ENCODE peak calls at places on chromosomes 11 and 22, in seven cellular contexts. O is lung, K is epithelial cell of esophagus, N is tibial artery, Z is GM23338, J is bronchial epithelial cell, G is GM12865. C is an unnamed sample.

GRCh38 chr22:30344447-30345200 is 12.1 kb downstream of the SF3A1 start:
- DNase-seq in Z (no peak), N (no peak), K (no peak), G (no peak), O (no peak), J (no peak), C (no peak)

GRCh38 chr22:50563410-50564160 is 866 bp upstream of the SYCE3 start:
- DNase-seq in K (no peak), J (no peak), G (no peak), Z (peak), O (no peak), N (no peak), C (no peak)

GRCh38 chr22:30250713-30251267 is 4.2 kb upstream of the LIF start:
- DNase-seq in O (no peak), G (no peak), N (no peak), K (peak), Z (no peak), J (peak), C (no peak)

GRCh38 chr11:45252134-45252856 is 33.8 kb downstream of the SYT13 start:
- DNase-seq in G (peak), N (no peak), K (peak), J (peak), Z (peak), O (no peak), C (no peak)

GRCh38 chr11:44950625-44951472 is at the start of gene TP53I11:
- DNase-seq in N (peak), K (peak), Z (no peak), O (peak), G (no peak), J (no peak), C (peak)

GRCh38 chr22:28883917-28884753 is 763 bp downstream of the ZNRF3 start:
- DNase-seq in N (peak), K (peak), Z (peak), G (peak), O (no peak), J (no peak), C (no peak)

GRCh38 chr11:45075952-45076351 is 70.5 kb upstream of the PRDM11 start:
- DNase-seq in G (no peak), J (no peak), N (no peak), Z (no peak), K (no peak), O (no peak), C (no peak)

GRCh38 chr22:50140615-50141014 is 29.9 kb upstream of the PANX2 start:
- DNase-seq in Z (no peak), K (no peak), G (no peak), O (no peak), J (no peak), N (peak), C (no peak)

GRCh38 chr22:28810839-28811491 is 10.6 kb upstream of the XBP1 start:
- DNase-seq in N (peak), J (no peak), Z (no peak), K (no peak), O (no peak), G (no peak), C (no peak)

GRCh38 chr22:47836957-47837356 is 1074.5 kb downstream of the TBC1D22A start:
- DNase-seq in J (peak), Z (no peak), K (no peak), N (no peak), G (no peak), O (no peak), C (no peak)

GRCh38 chr22:27207907-27208306 is 550.5 kb downstream of the MIAT start:
- DNase-seq in O (no peak), G (no peak), J (peak), N (peak), K (peak), Z (no peak), C (no peak)

GRCh38 chr11:34633990-34634725 is 13.3 kb downstream of the EHF start:
- DNase-seq in N (no peak), K (peak), O (no peak), J (peak), G (peak), Z (no peak), C (no peak)

GRCh38 chr22:24455751-24456426 is 28.5 kb downstream of the ADORA2A start:
- DNase-seq in O (no peak), K (no peak), Z (no peak), J (no peak), N (no peak), G (no peak), C (no peak)

GRCh38 chr11:73271936-73272679 is at the start of gene P2RY6:
- DNase-seq in K (peak), J (peak), Z (peak), O (no peak), G (peak), N (peak), C (no peak)

DNA sequence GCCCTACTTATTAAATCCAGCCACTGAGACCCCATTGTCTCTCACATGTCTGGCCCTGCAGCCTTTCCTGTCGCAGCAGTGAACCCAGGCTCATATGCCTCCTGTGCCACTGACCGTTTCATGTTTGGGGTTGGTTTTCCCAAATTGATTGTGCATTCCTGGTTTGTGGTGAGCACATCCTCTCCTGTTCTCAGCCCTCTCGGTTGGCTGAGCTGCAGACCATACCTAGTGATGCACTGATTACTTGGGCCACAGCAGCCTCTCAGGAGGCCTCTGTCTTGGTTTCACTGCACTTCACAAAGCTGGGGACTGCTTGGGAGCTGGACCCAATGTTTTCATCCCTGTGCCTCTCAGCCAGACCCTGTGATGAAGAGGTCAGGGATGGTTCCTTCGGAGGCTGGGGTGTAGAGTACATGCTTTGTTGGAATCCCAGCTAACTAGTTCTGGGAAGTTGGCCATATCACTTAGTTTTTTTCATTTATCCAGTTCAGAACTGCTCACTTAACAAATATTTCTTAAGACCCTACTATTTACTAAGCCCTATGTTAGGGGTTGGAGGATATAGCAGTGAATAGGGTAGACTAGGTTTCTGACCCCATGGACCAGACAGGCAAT is 30.9 kb downstream of the PARVA start:
- DNase-seq in G (no peak), N (no peak), K (no peak), J (no peak), Z (no peak), O (no peak), C (no peak)
- TF ChIP-seq CTCF in G (no peak), N (no peak), K (no peak), J (no peak), Z (no peak), O (no peak), C (no peak)

GRCh38 chr11:66860449-66860831 is 3.6 kb downstream of the LRFN4 start:
- DNase-seq in N (no peak), Z (peak), O (no peak), K (no peak), G (no peak), J (no peak), C (no peak)
- TF ChIP-seq CTCF in N (no peak), Z (no peak), O (no peak), K (no peak), G (no peak), J (no peak), C (no peak)

GRCh38 chr22:17633998-17634323 is 4.6 kb upstream of the BCL2L13 start:
- DNase-seq in Z (no peak), N (no peak), J (no peak), G (no peak), K (no peak), O (no peak), C (no peak)

GRCh38 chr22:17634696-17635095 is 3.9 kb upstream of the BCL2L13 start:
- DNase-seq in J (no peak), Z (no peak), K (peak), O (no peak), N (no peak), G (no peak), C (no peak)

GRCh38 chr22:17637490-17638181 is 921 bp upstream of the BCL2L13 start:
- DNase-seq in Z (peak), G (peak), J (no peak), N (no peak), K (no peak), O (no peak), C (no peak)

GRCh38 chr22:17638182-17638431 is 450 bp upstream of the BCL2L13 start:
- DNase-seq in K (peak), Z (peak), G (no peak), N (no peak), O (no peak), J (peak), C (no peak)

DNA sequence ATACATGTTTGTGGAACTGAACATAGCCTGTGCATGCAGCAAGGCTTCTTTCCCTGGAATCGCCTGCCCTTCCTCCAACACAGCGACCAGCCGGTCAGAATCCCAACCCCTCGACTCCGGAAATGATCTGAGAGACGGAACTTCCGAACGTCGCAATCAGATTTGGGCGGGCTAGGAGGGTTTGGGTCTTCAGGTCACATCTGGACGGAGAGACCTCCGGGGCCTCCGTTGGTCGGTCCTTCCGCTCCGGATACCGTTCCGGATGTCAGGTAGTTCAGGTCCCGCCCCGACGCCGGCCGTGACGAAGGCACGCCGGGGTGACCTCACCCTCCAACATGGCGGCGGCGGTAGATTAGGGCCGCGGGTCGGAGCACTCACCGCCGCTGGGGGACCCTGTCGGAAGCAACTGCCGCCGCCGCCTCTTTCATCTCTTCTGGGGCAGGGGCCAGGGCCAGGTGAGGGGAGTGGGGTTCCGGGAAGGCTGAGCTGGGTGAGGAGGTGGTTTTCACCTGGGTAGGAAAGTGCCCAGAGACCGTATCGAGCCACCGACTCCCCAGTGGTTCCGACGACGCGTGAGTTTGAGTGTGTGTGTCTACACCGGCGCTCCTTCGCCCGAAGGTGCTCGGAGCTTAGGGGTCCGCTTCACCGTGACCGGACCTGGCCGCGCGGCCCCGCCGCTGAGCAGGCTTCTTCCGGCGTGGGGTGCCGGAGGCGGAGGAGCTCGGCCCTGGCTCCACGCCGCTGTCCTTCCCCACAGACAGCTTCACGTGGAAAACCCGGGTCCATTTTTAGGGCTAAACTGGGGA is at the start of gene BCL2L13:
- DNase-seq in O (peak), J (peak), K (peak), N (peak), G (peak), Z (peak), C (peak)
- TF ChIP-seq CTCF in O (no peak), J (peak), K (no peak), N (no peak), G (no peak), Z (no peak), C (no peak)

GRCh38 chr11:14789879-14790484 is 102.0 kb downstream of the CYP2R1 start:
- DNase-seq in K (peak), Z (no peak), G (peak), J (peak), N (no peak), O (no peak), C (no peak)
- TF ChIP-seq CTCF in K (peak), Z (peak), G (peak), J (peak), N (peak), O (peak), C (peak)

GRCh38 chr11:112005422-112006094 is 19.6 kb upstream of the DLAT start:
- DNase-seq in O (no peak), N (no peak), K (no peak), G (no peak), Z (no peak), J (no peak), C (no peak)

GRCh38 chr11:111999111-111999510 is 26.1 kb upstream of the DLAT start:
- DNase-seq in Z (no peak), O (no peak), J (no peak), N (no peak), K (no peak), G (no peak), C (no peak)

GRCh38 chr11:112002491-112003216 is 22.6 kb upstream of the DLAT start:
- DNase-seq in K (no peak), Z (no peak), J (no peak), O (no peak), N (no peak), G (no peak), C (no peak)

GRCh38 chr11:112000703-112001102 is 24.5 kb upstream of the DLAT start:
- DNase-seq in O (no peak), N (no peak), K (no peak), J (no peak), G (no peak), Z (no peak), C (no peak)

GRCh38 chr11:112004389-112004788 is 20.8 kb upstream of the DLAT start:
- DNase-seq in K (no peak), Z (peak), N (no peak), G (peak), O (no peak), J (no peak), C (no peak)
- TF ChIP-seq CTCF in K (peak), Z (peak), N (no peak), G (peak), O (no peak), J (peak), C (peak)

GRCh38 chr11:57641011-57641410 is 8.7 kb downstream of the YPEL4 start:
- DNase-seq in N (no peak), O (no peak), K (no peak), G (no peak), J (no peak), Z (peak), C (no peak)
- TF ChIP-seq CTCF in N (no peak), O (no peak), K (no peak), G (peak), J (peak), Z (no peak), C (peak)

DNA sequence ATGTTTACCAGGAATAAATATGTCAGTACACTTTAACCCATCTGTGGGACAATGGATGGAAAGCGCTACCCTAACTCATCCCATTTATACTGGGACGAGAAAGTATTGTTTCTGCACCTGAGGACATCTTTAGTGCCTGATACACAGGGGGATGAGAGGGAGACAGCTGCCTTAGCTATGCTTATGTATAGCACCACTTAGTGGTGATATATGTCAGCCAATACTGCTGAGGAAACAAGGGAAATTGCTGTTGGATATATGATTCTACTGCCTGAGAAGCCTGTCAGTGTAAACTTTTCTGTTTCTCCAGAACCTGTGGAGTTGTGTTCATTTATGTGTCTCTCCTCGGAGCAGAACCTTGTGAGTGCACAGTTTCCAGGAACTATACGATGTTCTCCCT is 13.3 kb upstream of the CEP295 start:
- DNase-seq in Z (peak), O (no peak), N (no peak), K (peak), J (peak), G (peak), C (no peak)
- TF ChIP-seq CTCF in Z (peak), O (no peak), N (no peak), K (peak), J (peak), G (peak), C (no peak)

DNA sequence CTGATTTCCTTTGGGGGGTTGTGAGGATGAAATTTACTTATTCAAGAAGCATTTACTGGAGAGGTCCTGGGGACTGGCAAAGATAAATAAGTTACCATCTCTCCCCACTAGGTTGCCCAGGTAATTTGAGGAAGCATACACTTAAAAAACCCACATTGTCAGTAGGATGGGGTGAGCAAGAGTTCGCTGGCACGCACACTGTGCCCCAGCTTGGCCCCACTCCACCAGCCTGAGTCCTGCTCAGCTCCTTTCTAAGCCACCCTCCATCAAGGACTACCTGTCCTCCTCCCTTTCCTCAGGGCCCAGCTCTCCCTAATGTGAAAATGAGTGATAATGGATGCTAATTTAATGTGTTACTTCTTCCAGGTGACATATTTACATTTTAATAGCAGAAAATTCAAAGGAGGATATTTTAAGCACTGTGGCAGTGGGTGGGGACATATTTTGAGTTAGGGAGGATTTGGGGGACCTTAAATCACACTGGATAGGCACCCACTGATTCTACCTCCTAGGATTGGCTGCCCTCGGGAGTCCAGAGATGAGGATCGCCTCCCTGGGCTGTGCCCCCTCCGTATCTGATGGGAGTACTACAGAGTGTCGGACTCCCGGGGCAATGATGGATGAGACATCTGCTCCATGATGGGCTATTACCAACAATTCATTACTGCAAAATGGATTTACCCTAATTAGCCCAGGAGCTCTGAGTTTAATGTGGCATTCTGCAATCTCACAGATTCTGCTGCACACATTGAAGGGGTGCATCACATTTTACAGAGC is 216.7 kb upstream of the PLET1 start:
- DNase-seq in J (peak), O (no peak), Z (no peak), N (no peak), G (no peak), K (peak), C (no peak)
- TF ChIP-seq CTCF in J (no peak), O (no peak), Z (no peak), N (no peak), G (no peak), K (no peak), C (no peak)

C was measured in AG09319.